ENCODE peak calls at places on chromosomes 2 and 18, in five cellular contexts. F is mesendoderm, T is neuronal stem cell, Q is mesenchymal stem cell, U is H9. A is an unnamed sample.

GRCh38 chr2:15672961-15673918 is 81.6 kb downstream of the DDX1 start:
- DNase-seq in F (no peak), T (no peak), Q (peak), U (no peak), A (no peak)

GRCh38 chr2:160132761-160133160 is 67.3 kb downstream of the ITGB6 start:
- DNase-seq in F (no peak), T (no peak), Q (no peak), U (no peak), A (no peak)

GRCh38 chr2:202098336-202098735 is 25.3 kb downstream of the KIAA2012 start:
- DNase-seq in F (no peak), T (no peak), Q (peak), U (no peak), A (peak)

GRCh38 chr18:458016-458415 is 42.5 kb downstream of the COLEC12 start:
- DNase-seq in F (no peak), T (no peak), Q (no peak), U (no peak), A (no peak)

GRCh38 chr2:231456295-231457004 is 7.8 kb downstream of the NCL start:
- DNase-seq in F (no peak), T (no peak), Q (no peak), U (no peak), A (no peak)

GRCh38 chr2:209141818-209142217 is 282.0 kb upstream of the MAP2 start:
- DNase-seq in F (no peak), T (no peak), Q (no peak), U (no peak), A (no peak)

GRCh38 chr2:164024396-164024795 is 288.6 kb upstream of the FIGN start:
- DNase-seq in F (no peak), T (no peak), Q (no peak), U (no peak), A (no peak)

GRCh38 chr18:45993441-45993840 is 26.3 kb upstream of the EPG5 start:
- DNase-seq in F (peak), T (no peak), Q (peak), U (no peak), A (peak)

GRCh38 chr2:36487947-36488346 is 110.0 kb downstream of the FEZ2 start:
- DNase-seq in F (no peak), T (no peak), Q (no peak), U (no peak), A (no peak)

GRCh38 chr2:220499281-220499680 is 871.9 kb downstream of the SLC4A3 start:
- DNase-seq in F (peak), T (no peak), Q (peak), U (no peak), A (peak)

GRCh38 chr18:49899647-49900330 is 86.5 kb upstream of the ACAA2 start:
- DNase-seq in F (peak), T (no peak), Q (no peak), U (no peak), A (no peak)

GRCh38 chr18:11175266-11175947 is 26.0 kb upstream of the PIEZO2 start:
- DNase-seq in F (no peak), T (no peak), Q (peak), U (no peak), A (peak)

GRCh38 chr2:1503471-1504310 is 90.4 kb downstream of the TPO start:
- DNase-seq in F (no peak), T (no peak), Q (no peak), U (no peak), A (no peak)

GRCh38 chr2:171943869-171944268 is 21.6 kb downstream of the HAT1 start:
- DNase-seq in F (no peak), T (no peak), Q (no peak), U (no peak), A (no peak)

GRCh38 chr2:190205643-190206042 is 114.0 kb downstream of the HIBCH start:
- DNase-seq in F (no peak), T (no peak), Q (no peak), U (no peak), A (no peak)

GRCh38 chr18:58891753-58892152 is 27.1 kb downstream of the ZNF532 start:
- DNase-seq in F (no peak), T (no peak), Q (peak), U (no peak), A (no peak)

GRCh38 chr2:202184557-202184956 is 53.8 kb downstream of the SUMO1 start:
- DNase-seq in F (no peak), T (no peak), Q (no peak), U (no peak), A (no peak)

GRCh38 chr2:120587326-120587996 is 148.2 kb upstream of the GLI2 start:
- DNase-seq in F (no peak), T (peak), Q (no peak), U (peak), A (no peak)

GRCh38 chr2:78768016-78768415 is 257.5 kb upstream of the REG3G start:
- DNase-seq in F (no peak), T (no peak), Q (no peak), U (no peak), A (peak)

GRCh38 chr2:128433911-128434550 is 115.4 kb upstream of the HS6ST1 start:
- DNase-seq in F (no peak), T (no peak), Q (no peak), U (no peak), A (no peak)

GRCh38 chr2:106956879-106957278 is 70.9 kb upstream of the ST6GAL2 start:
- DNase-seq in F (peak), T (no peak), Q (peak), U (no peak), A (no peak)

GRCh38 chr2:155368934-155369333 is 670.4 kb downstream of the KCNJ3 start:
- DNase-seq in F (no peak), T (no peak), Q (no peak), U (no peak), A (peak)

GRCh38 chr2:172928754-172929153 is 146.9 kb upstream of the MAP3K20 start:
- DNase-seq in F (no peak), T (no peak), Q (peak), U (no peak), A (no peak)

GRCh38 chr2:28165087-28165652 is 227.5 kb upstream of the FOSL2 start:
- DNase-seq in F (no peak), T (no peak), Q (peak), U (no peak), A (no peak)

GRCh38 chr2:28162538-28162937 is 230.1 kb upstream of the FOSL2 start:
- DNase-seq in F (no peak), T (no peak), Q (no peak), U (no peak), A (no peak)

GRCh38 chr2:28163627-28164279 is 228.9 kb upstream of the FOSL2 start:
- DNase-seq in F (no peak), T (no peak), Q (no peak), U (no peak), A (no peak)

GRCh38 chr2:28163028-28163427 is 229.6 kb upstream of the FOSL2 start:
- DNase-seq in F (no peak), T (no peak), Q (no peak), U (no peak), A (no peak)

DNA sequence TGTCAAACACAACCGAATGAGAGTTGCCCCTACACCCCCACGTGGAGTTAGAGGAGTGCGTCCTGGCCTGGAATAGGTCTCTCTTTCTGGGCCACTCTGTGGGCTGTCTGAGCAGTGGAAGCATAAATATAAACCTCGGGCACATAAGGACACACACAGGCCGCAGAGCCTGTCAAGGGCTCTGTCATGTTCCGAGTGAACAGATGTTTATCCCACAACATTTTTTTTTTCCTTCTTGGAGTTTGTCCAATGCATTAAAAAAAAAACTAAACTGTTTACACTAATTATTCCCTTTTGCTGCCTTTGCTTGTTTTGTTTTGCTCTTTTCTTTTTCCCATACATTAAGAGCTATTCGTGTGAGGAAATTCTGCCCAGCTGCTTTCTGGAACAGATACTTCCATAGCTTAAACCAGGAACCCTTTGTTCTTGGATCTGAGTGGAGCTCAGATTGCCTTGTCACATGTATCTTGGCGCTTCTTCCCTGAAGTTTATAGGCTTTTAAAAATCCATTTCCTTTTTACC is 228.3 kb upstream of the FOSL2 start:
- DNase-seq in F (no peak), T (no peak), Q (peak), U (no peak), A (no peak)
- H3K4ac ChIP-seq in F (no peak), T (no peak), Q (no peak), U (no peak), A (no peak)

GRCh38 chr2:50535971-50536759 is 495.8 kb downstream of the NRXN1 start:
- DNase-seq in F (peak), T (peak), Q (peak), U (no peak), A (no peak)

GRCh38 chr2:50535256-50535655 is 496.7 kb downstream of the NRXN1 start:
- DNase-seq in F (no peak), T (no peak), Q (no peak), U (no peak), A (no peak)

DNA sequence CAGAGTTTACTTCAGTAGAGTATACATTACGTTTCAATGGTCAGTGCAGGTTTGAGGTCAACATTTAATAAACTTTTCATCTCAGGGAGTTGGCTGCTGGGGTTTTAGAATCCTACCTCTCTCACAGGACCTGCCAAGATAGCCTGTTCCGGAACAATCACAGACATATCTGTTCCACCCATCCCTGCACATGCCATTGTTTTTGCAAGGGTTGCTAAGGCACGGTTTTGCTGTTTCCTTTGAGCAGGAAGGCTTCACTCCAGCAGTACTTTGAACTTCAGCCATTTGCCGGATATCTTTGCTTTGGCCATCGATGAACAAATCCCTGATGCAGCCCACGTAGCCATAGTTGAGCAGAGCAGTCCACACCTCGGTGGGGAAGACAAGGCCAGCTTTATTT is 493.8 kb downstream of the NRXN1 start:
- DNase-seq in F (no peak), T (no peak), Q (no peak), U (no peak), A (no peak)
- H3K4ac ChIP-seq in F (no peak), T (no peak), Q (no peak), U (no peak), A (no peak)

DNA sequence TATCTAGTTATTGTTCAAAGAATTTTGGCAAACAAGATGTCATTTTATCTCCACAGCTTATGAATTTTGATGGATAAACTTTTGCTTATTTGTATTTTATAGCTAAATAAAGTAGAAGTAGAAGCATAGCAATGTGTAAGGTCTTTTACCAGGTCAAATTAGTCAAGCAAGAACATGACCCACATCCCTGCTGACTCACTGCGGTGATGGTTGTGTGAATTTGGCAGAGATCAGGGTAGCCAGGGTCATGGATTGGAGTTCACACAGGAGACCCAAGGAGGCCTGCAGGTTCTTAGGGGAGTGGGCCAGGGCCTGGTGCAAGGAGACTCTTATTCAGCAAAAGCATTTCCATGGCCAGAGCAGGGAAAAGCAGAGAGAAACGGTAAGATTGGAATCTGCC is 18.7 kb downstream of the SP140 start:
- DNase-seq in F (no peak), T (no peak), Q (no peak), U (no peak), A (no peak)
- H3K4ac ChIP-seq in F (no peak), T (no peak), Q (no peak), U (no peak), A (no peak)

GRCh38 chr2:226761195-226761583 is 38.4 kb downstream of the IRS1 start:
- DNase-seq in F (no peak), T (no peak), Q (no peak), U (no peak), A (no peak)

GRCh38 chr2:226763320-226763719 is 36.3 kb downstream of the IRS1 start:
- DNase-seq in F (peak), T (no peak), Q (no peak), U (no peak), A (peak)

GRCh38 chr2:226759768-226760167 is 39.9 kb downstream of the IRS1 start:
- DNase-seq in F (no peak), T (no peak), Q (no peak), U (no peak), A (no peak)

GRCh38 chr2:226758886-226759660 is 40.5 kb downstream of the IRS1 start:
- DNase-seq in F (no peak), T (no peak), Q (peak), U (no peak), A (no peak)

DNA sequence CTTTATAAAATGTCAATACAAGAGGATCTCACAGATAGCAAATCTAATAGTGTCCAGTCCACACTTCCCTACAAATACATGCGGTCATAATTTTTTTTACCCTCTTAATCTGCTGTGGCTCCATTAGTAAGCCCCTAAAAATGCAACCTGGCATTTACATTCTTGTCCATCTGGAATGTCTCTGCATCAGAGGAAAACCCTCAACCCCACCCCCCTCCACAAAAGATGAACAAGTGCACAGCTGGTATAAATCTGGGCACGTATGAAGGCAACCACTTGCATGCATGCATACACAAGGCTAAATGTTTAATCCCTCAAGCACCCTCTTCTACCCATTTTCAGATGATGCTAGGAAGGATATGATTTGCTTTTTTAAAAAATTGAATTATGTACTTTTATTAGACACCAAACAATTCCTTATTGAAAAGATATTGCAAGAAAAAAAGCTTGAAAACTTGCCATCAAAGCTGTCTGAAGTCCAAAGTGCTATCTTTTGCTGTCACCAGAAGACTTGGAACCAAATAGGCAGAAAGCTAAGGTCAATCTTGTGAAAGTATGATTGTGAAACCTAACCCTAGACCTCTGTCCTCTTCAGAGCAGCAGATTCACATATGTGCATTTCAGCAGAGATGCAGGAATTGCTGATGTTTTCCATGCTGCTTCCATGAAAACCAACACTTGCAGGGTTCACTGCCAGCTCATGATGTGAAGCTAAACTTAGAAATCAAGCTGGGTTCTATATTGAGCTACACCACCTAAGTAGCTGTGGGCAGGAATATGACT is 39.0 kb downstream of the IRS1 start:
- DNase-seq in F (no peak), T (no peak), Q (peak), U (no peak), A (no peak)
- H3K4ac ChIP-seq in F (no peak), T (no peak), Q (no peak), U (no peak), A (no peak)

GRCh38 chr2:24432121-24432520 is 58.9 kb upstream of the NCOA1 start:
- DNase-seq in F (no peak), T (no peak), Q (no peak), U (no peak), A (no peak)
- H3K4ac ChIP-seq in F (no peak), T (no peak), Q (no peak), U (no peak), A (no peak)

GRCh38 chr18:70376914-70377258 is 88.0 kb downstream of the SOCS6 start:
- DNase-seq in F (no peak), T (no peak), Q (peak), U (no peak), A (no peak)
- H3K4ac ChIP-seq in F (no peak), T (no peak), Q (no peak), U (no peak), A (no peak)

A was measured in trophoblast cell.